ENCODE peak calls at places on chromosomes 1 and 21, in six cellular contexts. U is left ventricle myocardium inferior, W is fibroblast of lung, R is uterus, T is tibial nerve, A is Peyer's patch. S is an unnamed sample.

GRCh38 chr1:42941640-42942330 is 16.9 kb downstream of the SLC2A1 start:
- DNase-seq in U (peak; percentile 79), W (peak; percentile 95), R (no peak), T (no peak), A (peak; percentile 82), S (peak; percentile 61)

GRCh38 chr1:241482761-241483250 is 36.7 kb downstream of the FH start:
- DNase-seq in U (no peak), W (peak; percentile 72), R (no peak), T (no peak), A (no peak), S (no peak)

GRCh38 chr1:9417695-9418094 is 121.6 kb upstream of the SLC25A33 start:
- DNase-seq in U (no peak), W (no peak), R (no peak), T (no peak), A (no peak), S (no peak)

GRCh38 chr1:40770296-40771070 is 13.1 kb upstream of the KCNQ4 start:
- DNase-seq in U (no peak), W (no peak), R (no peak), T (no peak), A (no peak), S (no peak)

GRCh38 chr1:183318433-183318832 is 99.7 kb downstream of the NMNAT2 start:
- DNase-seq in U (peak; percentile 78), W (peak; percentile 79), R (peak; percentile 93), T (peak; percentile 82), A (no peak), S (peak; percentile 57)

GRCh38 chr1:178273707-178274410 is 180.0 kb downstream of the RASAL2 start:
- DNase-seq in U (no peak), W (peak; percentile 83), R (no peak), T (no peak), A (no peak), S (no peak)

GRCh38 chr1:38052750-38053415 is 6.3 kb upstream of the POU3F1 start:
- DNase-seq in U (no peak), W (no peak), R (no peak), T (no peak), A (no peak), S (no peak)

GRCh38 chr1:57843760-57844159 is 419.9 kb upstream of the DAB1 start:
- DNase-seq in U (no peak), W (peak; percentile 92), R (no peak), T (no peak), A (no peak), S (no peak)

GRCh38 chr1:75969550-75969949 is 37.3 kb upstream of the ASB17 start:
- DNase-seq in U (no peak), W (no peak), R (no peak), T (no peak), A (no peak), S (no peak)

GRCh38 chr1:87684194-87684593 is 355.5 kb downstream of the LMO4 start:
- DNase-seq in U (no peak), W (peak; percentile 51), R (peak; percentile 12), T (no peak), A (peak; percentile 57), S (no peak)

GRCh38 chr1:27455166-27455811 is 34.7 kb downstream of the WASF2 start:
- DNase-seq in U (no peak), W (no peak), R (no peak), T (no peak), A (no peak), S (no peak)

GRCh38 chr1:208237241-208237640 is 6.9 kb downstream of the PLXNA2 start:
- DNase-seq in U (no peak), W (no peak), R (no peak), T (no peak), A (no peak), S (no peak)

GRCh38 chr1:40141878-40142535 is 19.2 kb upstream of the RLF start:
- DNase-seq in U (no peak), W (peak; percentile 81), R (no peak), T (no peak), A (no peak), S (no peak)

GRCh38 chr1:94406446-94406845 is 11.7 kb upstream of the ABCD3 start:
- DNase-seq in U (no peak), W (no peak), R (no peak), T (no peak), A (no peak), S (no peak)

GRCh38 chr1:172273668-172274396 is 146.7 kb upstream of the C1orf105 start:
- DNase-seq in U (no peak), W (no peak), R (no peak), T (no peak), A (no peak), S (no peak)

GRCh38 chr1:27021347-27022031 is 8.8 kb upstream of the TENT5B start:
- DNase-seq in U (no peak), W (peak; percentile 54), R (no peak), T (no peak), A (no peak), S (no peak)

GRCh38 chr1:14320518-14320917 is 278.0 kb upstream of the KAZN start:
- DNase-seq in U (no peak), W (peak; percentile 99), R (no peak), T (no peak), A (no peak), S (no peak)

GRCh38 chr1:1114431-1114830 is 1.5 kb downstream of the C1orf159 start:
- DNase-seq in U (peak; percentile 12), W (no peak), R (no peak), T (no peak), A (peak; percentile 43), S (no peak)

GRCh38 chr1:26317612-26318337 is at the start of gene CD52:
- DNase-seq in U (no peak), W (no peak), R (no peak), T (no peak), A (no peak), S (no peak)

GRCh38 chr1:117967900-117968299 is 38.4 kb downstream of the WDR3 start:
- DNase-seq in U (no peak), W (peak; percentile 40), R (no peak), T (no peak), A (no peak), S (no peak)

GRCh38 chr1:231045318-231045717 is 5.3 kb upstream of the FAM89A start:
- DNase-seq in U (no peak), W (no peak), R (no peak), T (no peak), A (no peak), S (no peak)
- H3K27me3 ChIP-seq in U (peaks cover 13% of the 10 kb centered on the region), W (peaks cover 12% of the 10 kb centered on the region), R (no peaks in the 10 kb centered on the region), T (no peaks in the 10 kb centered on the region), A (no peaks in the 10 kb centered on the region), S (no peaks in the 10 kb centered on the region)

DNA sequence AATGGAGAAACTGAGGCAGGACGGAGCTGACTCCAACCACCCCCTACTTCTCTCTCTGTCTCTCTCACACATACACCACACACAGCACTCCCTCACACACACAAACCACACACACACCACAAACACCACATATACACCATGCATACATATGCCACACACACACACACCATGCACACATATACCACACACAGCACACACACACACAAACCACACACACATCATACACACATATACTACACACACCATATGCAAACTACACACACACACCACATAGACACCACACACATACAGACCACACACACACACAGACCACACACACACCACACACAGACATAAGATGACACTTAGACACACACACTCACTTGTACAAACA is 94.3 kb downstream of the RIPK4 start:
- DNase-seq in U (no peak), W (no peak), R (no peak), T (no peak), A (no peak), S (no peak)
- H3K27me3 ChIP-seq in U (peaks cover 8% of the 10 kb centered on the region), W (no peaks in the 10 kb centered on the region), R (no peaks in the 10 kb centered on the region), T (no peaks in the 10 kb centered on the region), A (no peaks in the 10 kb centered on the region), S (no peaks in the 10 kb centered on the region)

GRCh38 chr1:148355976-148356375 is 127.1 kb downstream of the PPIAL4G start:
- DNase-seq in U (no peak), W (no peak), R (no peak), T (no peak), A (no peak), S (no peak)

GRCh38 chr1:148354284-148354869 is 128.7 kb downstream of the PPIAL4G start:
- DNase-seq in U (no peak), W (no peak), R (no peak), T (no peak), A (no peak), S (no peak)

GRCh38 chr1:148353461-148354283 is 129.4 kb downstream of the PPIAL4G start:
- DNase-seq in U (no peak), W (peak; percentile 90), R (no peak), T (no peak), A (no peak), S (no peak)

GRCh38 chr1:148357037-148357436 is 126.1 kb downstream of the PPIAL4G start:
- DNase-seq in U (no peak), W (no peak), R (no peak), T (no peak), A (no peak), S (no peak)

GRCh38 chr1:148354909-148355308 is 128.2 kb downstream of the PPIAL4G start:
- DNase-seq in U (no peak), W (no peak), R (no peak), T (no peak), A (no peak), S (no peak)
- H3K27me3 ChIP-seq in U (peaks cover 100% of the 10 kb centered on the region), W (peaks cover 48% of the 10 kb centered on the region), R (peaks cover 13% of the 10 kb centered on the region), T (peaks cover 96% of the 10 kb centered on the region), A (no peaks in the 10 kb centered on the region), S (no peaks in the 10 kb centered on the region)

GRCh38 chr1:110616587-110616986 is 10.4 kb upstream of the KCNA2 start:
- DNase-seq in U (no peak), W (no peak), R (no peak), T (no peak), A (no peak), S (no peak)
- H3K27me3 ChIP-seq in U (peaks cover 97% of the 10 kb centered on the region), W (peaks cover 9% of the 10 kb centered on the region), R (peaks cover 9% of the 10 kb centered on the region), T (peaks cover 20% of the 10 kb centered on the region), A (no peaks in the 10 kb centered on the region), S (no peaks in the 10 kb centered on the region)

GRCh38 chr21:31875424-31876097 is 2.7 kb downstream of the HUNK start:
- DNase-seq in U (no peak), W (no peak), R (no peak), T (no peak), A (no peak), S (no peak)
- H3K27me3 ChIP-seq in U (peaks cover 63% of the 10 kb centered on the region), W (peaks cover 13% of the 10 kb centered on the region), R (no peaks in the 10 kb centered on the region), T (peaks cover 16% of the 10 kb centered on the region), A (no peaks in the 10 kb centered on the region), S (no peaks in the 10 kb centered on the region)